ENCODE peak calls at places on chromosomes 12 and 14, in six cellular contexts. L is neural crest cell, W is ovary, R is cardiac fibroblast, U is dermis blood vessel endothelial cell, H is GM12878. D is an unnamed sample.

GRCh38 chr14:24818054-24818822 is 184.2 kb upstream of the GZMB start:
- DNase-seq in L (no peak), W (no peak), R (no peak), U (no peak), H (no peak), D (peak)

GRCh38 chr12:47391566-47391965 is 311.8 kb upstream of the AMIGO2 start:
- DNase-seq in L (no peak), W (no peak), R (no peak), U (no peak), H (no peak), D (no peak)

GRCh38 chr14:74754157-74754556 is 9.0 kb upstream of the YLPM1 start:
- DNase-seq in L (no peak), W (no peak), R (no peak), U (no peak), H (no peak), D (no peak)

GRCh38 chr14:33414041-33414440 is 475.4 kb downstream of the NPAS3 start:
- DNase-seq in L (no peak), W (no peak), R (peak), U (no peak), H (peak), D (no peak)

GRCh38 chr12:50074936-50075807 is 10.0 kb upstream of the SMARCD1 start:
- DNase-seq in L (peak), W (peak), R (peak), U (peak), H (peak), D (peak)

GRCh38 chr12:125633686-125634085 is 568.5 kb downstream of the AACS start:
- DNase-seq in L (no peak), W (no peak), R (no peak), U (no peak), H (no peak), D (peak)

GRCh38 chr14:99768381-99768780 is 24.8 kb upstream of the EML1 start:
- DNase-seq in L (no peak), W (no peak), R (peak), U (no peak), H (no peak), D (no peak)

GRCh38 chr12:24222968-24223367 is 273.5 kb upstream of the SOX5 start:
- DNase-seq in L (no peak), W (no peak), R (peak), U (peak), H (no peak), D (no peak)

GRCh38 chr12:53481957-53482586 is 17.2 kb downstream of the MAP3K12 start:
- DNase-seq in L (no peak), W (no peak), R (no peak), U (peak), H (no peak), D (no peak)

GRCh38 chr12:62903151-62903550 is 31.8 kb downstream of the PPM1H start:
- DNase-seq in L (no peak), W (no peak), R (peak), U (peak), H (no peak), D (no peak)

GRCh38 chr12:58316926-58317325 is 375.6 kb downstream of the ATP23 start:
- DNase-seq in L (no peak), W (no peak), R (no peak), U (no peak), H (no peak), D (no peak)

D was measured in right lobe of liver.